ENCODE peak calls at places on chromosomes 11 and 22, in six cellular contexts. One of them, this sample, is unnamed.
A peak's percentile ranks its signal among the peaks of the same experiment; 100 is the strongest.

GRCh38 chr11:92443109-92443508 is 218.5 kb downstream of the FAT3 start:
- DNase-seq in SK-N-DZ: no peak
- DNase-seq in amygdala: no peak
- DNase-seq in anterior cingulate cortex: no peak
- DNase-seq in right cardiac atrium: no peak
- DNase-seq in omental fat pad: no peak
- DNase-seq in this sample: no peak

GRCh38 chr22:40285508-40285907 is 60.8 kb upstream of the ADSL start:
- DNase-seq in amygdala: no peak
- DNase-seq in omental fat pad: no peak
- DNase-seq in SK-N-DZ: no peak
- DNase-seq in anterior cingulate cortex: no peak
- DNase-seq in right cardiac atrium: no peak
- DNase-seq in this sample: no peak

GRCh38 chr11:18310800-18311340 is 11.1 kb downstream of the HPS5 start:
- DNase-seq in amygdala: no peak
- DNase-seq in right cardiac atrium: no peak
- DNase-seq in SK-N-DZ: no peak
- DNase-seq in omental fat pad: no peak
- DNase-seq in anterior cingulate cortex: no peak
- DNase-seq in this sample: no peak

GRCh38 chr11:96390403-96390830 is 604 bp downstream of the JRKL start:
- DNase-seq in anterior cingulate cortex: no peak
- DNase-seq in omental fat pad: no peak
- DNase-seq in amygdala: no peak
- DNase-seq in right cardiac atrium: no peak
- DNase-seq in SK-N-DZ: no peak
- DNase-seq in this sample: no peak

GRCh38 chr11:48019230-48019584 is 38.8 kb downstream of the PTPRJ start:
- DNase-seq in anterior cingulate cortex: no peak
- DNase-seq in right cardiac atrium: no peak
- DNase-seq in amygdala: no peak
- DNase-seq in SK-N-DZ: peak; percentile 43
- DNase-seq in omental fat pad: no peak
- DNase-seq in this sample: no peak

GRCh38 chr11:72429626-72430025 is 4.7 kb downstream of the CLPB start:
- DNase-seq in right cardiac atrium: no peak
- DNase-seq in amygdala: no peak
- DNase-seq in anterior cingulate cortex: no peak
- DNase-seq in SK-N-DZ: no peak
- DNase-seq in omental fat pad: no peak
- DNase-seq in this sample: no peak

GRCh38 chr11:68468217-68468828 is 7.8 kb downstream of the PPP6R3 start:
- DNase-seq in anterior cingulate cortex: no peak
- DNase-seq in SK-N-DZ: no peak
- DNase-seq in amygdala: no peak
- DNase-seq in omental fat pad: no peak
- DNase-seq in right cardiac atrium: no peak
- DNase-seq in this sample: no peak

GRCh38 chr11:202490-202889 is 4.7 kb downstream of the BET1L start:
- DNase-seq in omental fat pad: no peak
- DNase-seq in anterior cingulate cortex: no peak
- DNase-seq in amygdala: no peak
- DNase-seq in SK-N-DZ: no peak
- DNase-seq in right cardiac atrium: peak; percentile 25
- DNase-seq in this sample: no peak

GRCh38 chr11:88280673-88281316 is 56.7 kb downstream of the CTSC start:
- DNase-seq in right cardiac atrium: no peak
- DNase-seq in anterior cingulate cortex: no peak
- DNase-seq in omental fat pad: no peak
- DNase-seq in amygdala: no peak
- DNase-seq in SK-N-DZ: no peak
- DNase-seq in this sample: no peak

GRCh38 chr11:128666397-128666796 is 27.5 kb upstream of the FLI1 start:
- DNase-seq in right cardiac atrium: no peak
- DNase-seq in anterior cingulate cortex: no peak
- DNase-seq in omental fat pad: no peak
- DNase-seq in SK-N-DZ: no peak
- DNase-seq in amygdala: no peak
- DNase-seq in this sample: no peak

GRCh38 chr11:47409440-47410403 is 1.3 kb downstream of the SLC39A13 start:
- DNase-seq in right cardiac atrium: peak; percentile 68
- DNase-seq in omental fat pad: no peak
- DNase-seq in amygdala: no peak
- DNase-seq in SK-N-DZ: no peak
- DNase-seq in anterior cingulate cortex: no peak
- DNase-seq in this sample: no peak

GRCh38 chr11:112769573-112769972 is 191.6 kb upstream of the NCAM1 start:
- DNase-seq in amygdala: no peak
- DNase-seq in right cardiac atrium: no peak
- DNase-seq in omental fat pad: no peak
- DNase-seq in SK-N-DZ: no peak
- DNase-seq in anterior cingulate cortex: no peak
- DNase-seq in this sample: no peak

GRCh38 chr22:39913886-39914285 is 13.0 kb downstream of the GRAP2 start:
- DNase-seq in amygdala: no peak
- DNase-seq in anterior cingulate cortex: no peak
- DNase-seq in SK-N-DZ: no peak
- DNase-seq in omental fat pad: no peak
- DNase-seq in right cardiac atrium: no peak
- DNase-seq in this sample: no peak

GRCh38 chr11:16985297-16985696 is 28.9 kb downstream of the PLEKHA7 start:
- DNase-seq in right cardiac atrium: no peak
- DNase-seq in SK-N-DZ: no peak
- DNase-seq in amygdala: no peak
- DNase-seq in omental fat pad: no peak
- DNase-seq in anterior cingulate cortex: no peak
- DNase-seq in this sample: no peak

GRCh38 chr11:61968758-61969390 is 1.4 kb upstream of the FTH1 start:
- DNase-seq in right cardiac atrium: peak; percentile 53
- DNase-seq in omental fat pad: peak; percentile 12
- DNase-seq in anterior cingulate cortex: no peak
- DNase-seq in SK-N-DZ: no peak
- DNase-seq in amygdala: no peak
- DNase-seq in this sample: no peak